ENCODE peak calls at places on chromosome 11, in ten cellular contexts. H is CD8-positive, alpha-beta T cell; F is kidney epithelial cell; E is neuronal stem cell; Q is lower lobe of right lung; O is tibial artery; R is prostate gland; T is neural progenitor cell; M is uterus; U is aorta. V is an unnamed sample.

GRCh38 chr11:1770528-1770927 is 6.8 kb upstream of the CTSD start:
- DNase-seq in H (no peak), F (no peak), E (no peak), Q (no peak), O (no peak), R (no peak), T (no peak), M (no peak), U (peak; percentile 50), V (no peak)

GRCh38 chr11:1744879-1745700 is 5.3 kb downstream of the IFITM10 start:
- DNase-seq in H (no peak), F (no peak), E (no peak), Q (no peak), O (no peak), R (no peak), T (no peak), M (no peak), U (peak; percentile 77), V (no peak)

GRCh38 chr11:74932797-74933196 is 16.1 kb downstream of the XRRA1 start:
- DNase-seq in H (no peak), F (peak; percentile 61), E (no peak), Q (no peak), O (no peak), R (no peak), T (no peak), M (no peak), U (no peak), V (no peak)

GRCh38 chr11:118295834-118296454 is 8.6 kb upstream of the CD3E start:
- DNase-seq in H (no peak), F (peak; percentile 44), E (no peak), Q (no peak), O (no peak), R (peak; percentile 28), T (peak; percentile 40), M (no peak), U (no peak), V (peak; percentile 58)

GRCh38 chr11:8832571-8833260 is 78.3 kb upstream of the AKIP1 start:
- DNase-seq in H (no peak), F (peak; percentile 80), E (no peak), Q (peak; percentile 67), O (no peak), R (no peak), T (no peak), M (no peak), U (no peak), V (peak; percentile 77)

GRCh38 chr11:33160147-33160546 is 1.1 kb downstream of the CSTF3 start:
- DNase-seq in H (no peak), F (no peak), E (no peak), Q (no peak), O (no peak), R (no peak), T (peak; percentile 16), M (no peak), U (no peak), V (no peak)

GRCh38 chr11:79209540-79210266 is 231.1 kb downstream of the TENM4 start:
- DNase-seq in H (no peak), F (no peak), E (no peak), Q (no peak), O (peak; percentile 27), R (no peak), T (no peak), M (no peak), U (no peak), V (no peak)

GRCh38 chr11:57460017-57460755 is at the start of gene RTN4RL2:
- DNase-seq in H (no peak), F (no peak), E (peak; percentile 72), Q (peak; percentile 61), O (peak; percentile 30), R (no peak), T (peak; percentile 91), M (peak; percentile 35), U (no peak), V (peak; percentile 77)

GRCh38 chr11:66722745-66723651 is 6.0 kb downstream of the SPTBN2 start:
- DNase-seq in H (no peak), F (no peak), E (no peak), Q (no peak), O (no peak), R (no peak), T (no peak), M (no peak), U (no peak), V (no peak)

GRCh38 chr11:13720940-13721339 is 52.5 kb downstream of the FAR1 start:
- DNase-seq in H (no peak), F (no peak), E (no peak), Q (no peak), O (no peak), R (no peak), T (no peak), M (no peak), U (no peak), V (no peak)

GRCh38 chr11:92979176-92979575 is 9.7 kb downstream of the MTNR1B start:
- DNase-seq in H (no peak), F (no peak), E (no peak), Q (no peak), O (no peak), R (no peak), T (no peak), M (no peak), U (no peak), V (no peak)

GRCh38 chr11:2565447-2566222 is 120.8 kb downstream of the KCNQ1 start:
- DNase-seq in H (no peak), F (no peak), E (no peak), Q (peak; percentile 20), O (no peak), R (no peak), T (no peak), M (no peak), U (peak; percentile 68), V (no peak)

GRCh38 chr11:38160433-38160832 is 1562.4 kb upstream of the RAG2 start:
- DNase-seq in H (no peak), F (no peak), E (no peak), Q (no peak), O (no peak), R (no peak), T (no peak), M (no peak), U (no peak), V (no peak)

DNA sequence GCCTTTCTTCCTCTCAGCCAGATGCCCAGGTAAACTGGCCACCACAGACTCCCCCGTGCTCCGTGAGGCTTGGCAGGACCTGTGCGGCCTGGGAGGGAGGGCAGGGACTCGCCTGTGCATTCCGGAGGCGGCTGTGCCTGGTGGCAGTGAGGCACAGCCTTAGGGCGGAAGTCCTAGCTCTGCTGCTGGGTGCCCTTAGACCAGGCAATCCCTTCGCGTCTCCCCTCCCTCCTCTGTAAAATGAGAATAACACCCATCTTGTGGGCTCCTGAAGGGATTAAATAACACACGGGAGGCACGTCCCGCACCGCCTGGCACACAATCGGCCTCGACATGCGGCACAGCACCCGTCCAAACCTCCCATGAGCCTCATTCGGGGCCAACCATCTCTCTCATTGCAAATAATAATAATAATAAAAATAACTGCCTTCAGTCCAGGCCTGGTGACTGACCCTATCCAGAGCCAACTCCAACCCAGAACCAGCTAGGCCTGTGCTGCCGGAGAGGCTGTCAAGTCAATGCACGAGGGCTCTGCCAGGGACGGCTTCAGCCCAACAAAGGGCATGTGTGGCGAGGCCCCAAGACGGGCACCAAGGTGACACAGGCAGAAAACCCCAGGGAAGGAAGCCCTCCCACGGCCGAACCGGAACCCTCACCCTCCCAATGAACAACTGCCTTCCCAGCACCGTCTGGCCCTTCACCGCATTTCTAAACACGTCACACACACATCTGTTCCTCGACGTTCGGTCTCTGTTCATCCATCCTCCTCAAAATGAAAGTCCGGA is 8.2 kb downstream of the LTO1 start:
- DNase-seq in H (no peak), F (no peak), E (no peak), Q (no peak), O (no peak), R (no peak), T (no peak), M (peak; percentile 12), U (peak; percentile 70), V (no peak)
- H3K36me3 ChIP-seq in H (peaks cover 26% of the 10 kb centered on the region), F (peaks cover 2% of the 10 kb centered on the region), E (peaks cover 75% of the 10 kb centered on the region), Q (peaks cover 83% of the 10 kb centered on the region), O (peaks cover 11% of the 10 kb centered on the region), R (no peaks in the 10 kb centered on the region), T (no peaks in the 10 kb centered on the region), M (no peaks in the 10 kb centered on the region), U (peaks cover 2% of the 10 kb centered on the region), V (peaks cover 63% of the 10 kb centered on the region)

DNA sequence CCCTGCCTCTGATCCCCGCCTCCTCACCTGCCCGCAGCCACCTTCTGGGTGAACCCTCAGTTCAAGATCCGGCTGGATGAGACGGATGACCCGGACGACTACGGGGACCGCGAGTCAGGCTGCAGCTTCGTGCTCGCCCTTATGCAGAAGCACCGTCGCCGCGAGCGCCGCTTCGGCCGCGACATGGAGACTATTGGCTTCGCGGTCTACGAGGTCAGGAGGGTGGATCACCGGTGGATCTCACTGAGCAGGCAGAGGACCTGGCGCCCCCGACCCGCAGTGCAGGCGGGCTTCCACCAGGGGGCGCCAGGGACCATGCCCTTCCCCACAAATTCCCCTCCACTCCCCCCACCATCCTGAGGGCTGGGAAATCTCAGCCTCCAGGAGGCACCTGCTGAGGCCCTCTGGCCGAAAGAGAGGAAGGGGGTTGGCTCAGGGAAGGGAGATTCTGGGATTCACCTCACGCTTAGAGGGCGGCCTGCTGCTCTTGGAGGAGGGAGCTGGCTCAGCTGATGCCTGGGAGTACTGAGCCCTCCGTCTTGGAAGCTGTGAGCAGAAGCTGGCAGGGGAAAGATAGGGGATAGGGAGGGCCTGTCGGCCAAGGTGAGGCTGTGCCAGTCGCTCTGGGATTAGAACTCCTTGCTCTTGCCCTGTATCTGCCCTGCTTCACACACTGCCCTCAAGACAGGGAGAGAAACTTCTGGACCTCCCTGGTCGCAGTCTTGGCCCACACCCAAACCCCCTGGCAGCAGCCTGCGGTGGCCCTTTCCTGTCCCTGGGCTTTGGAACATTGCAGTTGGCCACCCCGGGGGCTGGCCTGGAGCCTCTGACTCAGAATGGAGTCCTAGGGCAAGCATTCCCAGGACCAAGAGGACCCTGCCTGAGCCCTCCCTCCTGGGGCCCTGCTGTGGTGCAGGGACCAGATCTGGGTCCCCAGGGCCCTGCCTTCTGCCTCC is 23.2 kb downstream of the CAPN1 start:
- DNase-seq in H (no peak), F (no peak), E (peak; percentile 73), Q (no peak), O (no peak), R (no peak), T (peak; percentile 91), M (peak; percentile 15), U (no peak), V (peak; percentile 58)
- H3K36me3 ChIP-seq in H (peaks cover 18% of the 10 kb centered on the region), F (peaks cover 8% of the 10 kb centered on the region), E (peaks cover 36% of the 10 kb centered on the region), Q (peaks cover 93% of the 10 kb centered on the region), O (peaks cover 62% of the 10 kb centered on the region), R (peaks cover 11% of the 10 kb centered on the region), T (no peaks in the 10 kb centered on the region), M (no peaks in the 10 kb centered on the region), U (no peaks in the 10 kb centered on the region), V (peaks cover 48% of the 10 kb centered on the region)

GRCh38 chr11:112801286-112802088 is 159.7 kb upstream of the NCAM1 start:
- DNase-seq in H (no peak), F (no peak), E (no peak), Q (no peak), O (no peak), R (no peak), T (no peak), M (no peak), U (no peak), V (no peak)
- H3K36me3 ChIP-seq in H (no peaks in the 10 kb centered on the region), F (no peaks in the 10 kb centered on the region), E (no peaks in the 10 kb centered on the region), Q (no peaks in the 10 kb centered on the region), O (no peaks in the 10 kb centered on the region), R (no peaks in the 10 kb centered on the region), T (no peaks in the 10 kb centered on the region), M (no peaks in the 10 kb centered on the region), U (no peaks in the 10 kb centered on the region), V (no peaks in the 10 kb centered on the region)

DNA sequence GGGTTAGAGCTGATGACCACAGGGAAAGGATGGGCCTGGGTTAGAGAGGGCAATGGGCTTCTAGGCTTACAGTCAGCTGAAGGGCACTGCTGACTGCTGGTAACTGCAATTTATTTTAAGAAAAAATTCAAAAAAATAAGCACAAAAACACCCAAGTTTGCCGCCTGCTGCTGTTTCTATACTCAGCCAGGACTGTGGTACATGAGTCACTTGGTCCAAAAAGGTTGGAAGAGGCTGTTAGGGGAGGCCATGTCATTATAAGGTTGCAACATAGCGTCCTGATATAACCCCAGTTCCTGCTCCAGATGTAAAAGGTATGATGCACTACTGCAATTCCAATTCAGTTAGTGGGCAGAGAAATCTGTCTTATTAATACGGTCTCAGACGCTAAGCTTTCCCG is 98.9 kb downstream of the ETS1 start:
- DNase-seq in H (no peak), F (no peak), E (no peak), Q (no peak), O (no peak), R (no peak), T (no peak), M (no peak), U (no peak), V (no peak)
- H3K36me3 ChIP-seq in H (peaks cover 85% of the 10 kb centered on the region), F (peaks cover 3% of the 10 kb centered on the region), E (peaks cover 64% of the 10 kb centered on the region), Q (peaks cover 67% of the 10 kb centered on the region), O (peaks cover 51% of the 10 kb centered on the region), R (peaks cover 4% of the 10 kb centered on the region), T (no peaks in the 10 kb centered on the region), M (no peaks in the 10 kb centered on the region), U (peaks cover 10% of the 10 kb centered on the region), V (peaks cover 95% of the 10 kb centered on the region)